ENCODE peak calls at places on chromosomes 7 and 10, in six cellular contexts. V, N, D, Z, B and O are unnamed samples.
A peak's percentile ranks its signal among the peaks of the same experiment; 100 is the strongest.

GRCh38 chr7:151796871-151797270 is 80.0 kb downstream of the PRKAG2 start:
- DNase-seq in N (no peak), Z (peak; percentile 58), V (no peak), D (no peak), B (no peak), O (no peak)

GRCh38 chr10:5443429-5443828 is 31.1 kb downstream of the NET1 start:
- DNase-seq in D (no peak), Z (no peak), B (no peak), V (no peak), N (no peak), O (no peak)

GRCh38 chr10:30114401-30114800 is 55.0 kb upstream of the JCAD start:
- DNase-seq in Z (no peak), V (no peak), N (no peak), B (no peak), D (no peak), O (no peak)

GRCh38 chr10:113680172-113681111 is 730 bp downstream of the CASP7 start:
- DNase-seq in B (peak; percentile 54), Z (peak; percentile 83), D (peak; percentile 33), V (peak; percentile 10), N (no peak), O (peak; percentile 28)

GRCh38 chr7:12564996-12565764 is 5.3 kb upstream of the SCIN start:
- DNase-seq in Z (no peak), B (no peak), N (no peak), D (no peak), V (no peak), O (no peak)

GRCh38 chr10:19713800-19714525 is 102.3 kb upstream of the PLXDC2 start:
- DNase-seq in Z (no peak), N (peak; percentile 81), V (no peak), D (no peak), B (no peak), O (no peak)

GRCh38 chr10:13924020-13924725 is 337.4 kb downstream of the PRPF18 start:
- DNase-seq in V (no peak), Z (no peak), D (no peak), B (no peak), N (no peak), O (no peak)

GRCh38 chr7:138924551-138925225 is 56.5 kb downstream of the KIAA1549 start:
- DNase-seq in N (no peak), V (no peak), D (no peak), B (no peak), Z (no peak), O (no peak)

GRCh38 chr7:77328669-77329068 is 87.5 kb downstream of the GSAP start:
- DNase-seq in Z (no peak), D (no peak), N (no peak), B (no peak), V (no peak), O (no peak)

GRCh38 chr10:3220853-3221252 is 48.3 kb upstream of the PITRM1 start:
- DNase-seq in D (no peak), V (no peak), N (no peak), B (no peak), Z (no peak), O (no peak)

GRCh38 chr10:4941540-4942330 is 21.5 kb upstream of the AKR1C1 start:
- DNase-seq in B (no peak), D (no peak), Z (no peak), V (no peak), N (no peak), O (no peak)

GRCh38 chr7:105805619-105806018 is 70.8 kb downstream of the ATXN7L1 start:
- DNase-seq in B (no peak), D (no peak), V (no peak), N (peak; percentile 59), Z (no peak), O (peak; percentile 62)

GRCh38 chr7:85019778-85020177 is 167.1 kb downstream of the SEMA3D start:
- DNase-seq in D (no peak), B (no peak), Z (no peak), V (no peak), N (no peak), O (no peak)

GRCh38 chr10:32983333-32983909 is 25.4 kb upstream of the ITGB1 start:
- DNase-seq in D (no peak), B (no peak), N (no peak), Z (no peak), V (no peak), O (peak; percentile 54)

GRCh38 chr10:101062231-101063161 is 707 bp downstream of the KAZALD1 start:
- DNase-seq in D (peak; percentile 27), V (no peak), N (peak; percentile 78), Z (peak; percentile 84), B (peak; percentile 62), O (peak; percentile 86)

GRCh38 chr10:5293691-5294550 is 70.8 kb upstream of the UCN3 start:
- DNase-seq in B (peak; percentile 68), N (peak; percentile 98), Z (no peak), D (no peak), V (no peak), O (peak; percentile 76)

GRCh38 chr10:71697938-71698709 is 21.5 kb downstream of the C10orf105 start:
- DNase-seq in D (no peak), V (no peak), N (no peak), Z (no peak), B (no peak), O (no peak)

GRCh38 chr7:76338298-76339084 is 20.3 kb downstream of the YWHAG start:
- DNase-seq in N (no peak), B (no peak), Z (no peak), D (no peak), V (no peak), O (no peak)

GRCh38 chr7:101066141-101066857 is 19.0 kb upstream of the TRIM56 start:
- DNase-seq in V (no peak), N (no peak), B (no peak), Z (peak; percentile 30), D (no peak), O (peak; percentile 40)

GRCh38 chr7:157139142-157140117 is 704 bp downstream of the UBE3C start:
- DNase-seq in B (peak; percentile 57), Z (peak; percentile 84), N (peak; percentile 52), V (no peak), D (peak; percentile 31), O (peak; percentile 64)

GRCh38 chr7:52696183-52696582 is 339.2 kb upstream of the POM121L12 start:
- DNase-seq in D (no peak), B (no peak), N (no peak), Z (no peak), V (no peak), O (no peak)

GRCh38 chr7:32869716-32870115 is 21.8 kb downstream of the KBTBD2 start:
- DNase-seq in V (no peak), D (no peak), B (no peak), Z (no peak), N (no peak), O (no peak)

GRCh38 chr10:75469018-75469616 is 37.7 kb downstream of the LRMDA start:
- DNase-seq in Z (no peak), V (peak; percentile 28), N (no peak), D (peak; percentile 73), B (peak; percentile 18), O (no peak)

GRCh38 chr7:220151-220841 is 27.9 kb downstream of the FAM20C start:
- DNase-seq in V (no peak), D (no peak), N (peak; percentile 76), B (no peak), Z (peak; percentile 89), O (peak; percentile 54)
- TF ChIP-seq CTCF in V (no peak), D (no peak), N (no peak), B (no peak), Z (peak; percentile 30), O (peak; percentile 7)

GRCh38 chr10:93126484-93127052 is 52.9 kb downstream of the CYP26A1 start:
- DNase-seq in B (no peak), N (peak; percentile 34), V (no peak), Z (no peak), D (no peak), O (no peak)
- TF ChIP-seq CTCF in B (no peak), N (peak; percentile 84), V (no peak), Z (no peak), D (no peak), O (peak; percentile 15)

DNA sequence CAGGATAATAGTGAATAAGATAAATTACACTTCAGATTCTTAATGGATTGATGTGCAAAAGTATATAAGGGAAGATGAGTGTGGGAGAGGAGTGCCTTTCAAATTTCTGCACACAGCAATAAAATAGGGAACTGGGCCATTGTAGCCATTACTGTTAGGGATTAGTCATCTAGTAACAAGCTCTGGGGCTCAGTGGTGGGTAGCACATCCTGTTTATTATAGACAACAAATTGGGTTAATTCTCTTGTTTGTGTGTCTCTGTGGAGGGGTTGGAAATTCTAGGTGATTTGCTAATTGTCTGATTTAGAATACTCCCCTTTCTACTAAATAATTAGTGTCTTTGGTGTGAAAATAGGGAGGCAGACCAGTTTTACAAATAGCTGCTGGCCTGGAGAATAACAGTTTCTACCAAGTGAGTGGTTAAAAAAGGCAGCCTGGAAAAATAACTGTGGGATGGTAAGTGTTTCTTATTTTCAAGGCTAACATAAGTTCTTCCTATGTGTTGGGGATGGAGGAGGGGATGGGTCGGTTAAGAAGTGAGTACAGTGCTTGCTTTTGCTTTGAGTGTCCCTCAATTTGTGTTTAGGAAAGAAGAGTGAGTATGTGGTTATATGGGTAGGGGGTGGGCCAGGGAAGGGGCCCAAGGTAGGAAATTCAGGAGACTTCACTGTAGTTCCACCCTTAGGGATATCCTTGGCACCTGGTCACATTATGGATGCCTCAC is 43.3 kb upstream of the TMEM248 start:
- DNase-seq in D (no peak), N (no peak), Z (no peak), V (no peak), B (no peak), O (no peak)
- TF ChIP-seq CTCF in D (no peak), N (no peak), Z (no peak), V (no peak), B (no peak), O (no peak)

GRCh38 chr7:79241288-79242055 is 212.0 kb downstream of the MAGI2 start:
- DNase-seq in D (no peak), B (no peak), N (no peak), Z (no peak), V (no peak), O (no peak)
- TF ChIP-seq CTCF in D (no peak), B (no peak), N (no peak), Z (no peak), V (no peak), O (no peak)

GRCh38 chr10:103966671-103967432 is at the start of gene SLK:
- DNase-seq in N (peak; percentile 57), B (peak; percentile 76), Z (peak; percentile 93), D (peak; percentile 76), V (peak; percentile 11), O (peak; percentile 82)
- TF ChIP-seq CTCF in N (no peak), B (no peak), Z (no peak), D (no peak), V (no peak), O (no peak)

DNA sequence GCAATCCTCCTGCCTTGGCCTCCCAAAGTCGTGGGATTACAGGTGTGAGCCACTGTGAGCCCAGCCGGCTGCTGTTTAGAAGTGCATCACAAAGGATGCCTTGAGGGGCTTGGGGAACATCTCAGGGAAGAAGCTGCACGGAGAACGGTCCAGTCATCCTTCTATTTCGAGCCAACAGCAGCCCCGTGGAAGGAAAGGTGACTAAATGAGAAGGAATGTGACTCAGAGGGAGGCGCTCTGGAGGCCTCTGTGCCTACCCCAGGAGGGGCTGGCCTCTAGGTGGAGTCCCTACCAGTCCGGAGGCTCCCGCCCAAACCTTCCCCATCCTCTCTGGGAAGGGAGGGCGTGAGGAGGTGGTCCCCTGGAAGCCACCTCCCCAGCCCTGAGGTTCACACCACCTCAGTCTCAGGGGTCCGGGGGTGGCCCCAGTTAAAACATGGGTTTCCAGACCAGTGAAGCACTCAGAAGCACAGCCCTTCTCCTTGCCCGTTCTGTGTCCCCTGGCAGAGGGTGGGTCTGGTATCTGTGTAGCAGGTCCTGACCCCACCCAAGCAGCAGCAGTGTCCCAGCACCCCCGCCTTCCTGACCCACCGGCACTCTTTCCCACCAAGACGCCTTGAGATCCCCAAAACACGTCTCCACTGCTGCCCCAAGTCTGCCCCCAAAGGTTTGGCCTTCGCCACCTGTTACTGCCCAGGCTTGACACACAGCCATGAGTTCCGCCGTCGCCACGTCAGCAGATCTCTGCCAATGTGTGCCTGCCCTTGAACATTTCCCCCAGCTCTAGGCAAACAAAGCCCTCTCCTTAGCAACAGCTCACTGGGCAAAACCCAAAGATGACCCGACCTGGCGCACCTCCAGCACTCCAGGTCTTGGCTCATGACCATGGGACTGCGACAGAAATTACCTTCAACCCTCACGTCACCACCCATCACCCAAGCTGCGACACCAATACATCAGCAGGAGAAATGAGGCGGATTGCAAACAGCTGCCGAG is 75.9 kb downstream of the CTBP2 start:
- DNase-seq in B (peak; percentile 98), Z (peak; percentile 92), N (no peak), D (no peak), V (peak; percentile 57), O (no peak)
- TF ChIP-seq CTCF in B (peak; percentile 25), Z (no peak), N (no peak), D (no peak), V (peak; percentile 31), O (no peak)